ENCODE peak calls at places on chromosomes 11 and 22, in seven cellular contexts. I, M, E, G, N, R and U are unnamed samples.

GRCh38 chr11:2445107-2445947 is 519 bp downstream of the KCNQ1 start:
- DNase-seq in I (no peak), M (peak; percentile 67), E (no peak), G (peak; percentile 33), N (peak; percentile 26), R (no peak), U (no peak)

GRCh38 chr22:50434849-50435700 is 39.8 kb downstream of the SBF1 start:
- DNase-seq in I (no peak), M (no peak), E (no peak), G (no peak), N (no peak), R (no peak), U (no peak)

GRCh38 chr11:123472236-123472935 is 42.3 kb downstream of the GRAMD1B start:
- DNase-seq in I (no peak), M (no peak), E (no peak), G (no peak), N (no peak), R (no peak), U (no peak)

GRCh38 chr11:69934861-69935494 is 115.8 kb upstream of the FGF3 start:
- DNase-seq in I (no peak), M (no peak), E (no peak), G (no peak), N (no peak), R (no peak), U (no peak)

GRCh38 chr11:131811380-131811779 is 441.0 kb downstream of the NTM start:
- DNase-seq in I (peak; percentile 19), M (no peak), E (no peak), G (no peak), N (no peak), R (no peak), U (no peak)

GRCh38 chr11:93031386-93031785 is 61.9 kb downstream of the MTNR1B start:
- DNase-seq in I (no peak), M (no peak), E (no peak), G (no peak), N (no peak), R (no peak), U (no peak)

GRCh38 chr11:64225608-64226506 is at the start of the genes NUDT22 and TRPT1:
- DNase-seq in I (peak; percentile 76), M (peak; percentile 96), E (peak; percentile 85), G (peak; percentile 94), N (peak; percentile 89), R (peak; percentile 95), U (peak; percentile 96)

GRCh38 chr11:95302211-95302610 is 71.2 kb upstream of the SESN3 start:
- DNase-seq in I (no peak), M (no peak), E (no peak), G (no peak), N (no peak), R (no peak), U (no peak)

GRCh38 chr11:14892577-14892976 is 546 bp upstream of the CYP2R1 start:
- DNase-seq in I (no peak), M (no peak), E (no peak), G (no peak), N (no peak), R (no peak), U (no peak)

GRCh38 chr22:39179401-39179827 is 26.9 kb upstream of the CBX7 start:
- DNase-seq in I (no peak), M (no peak), E (no peak), G (no peak), N (peak; percentile 7), R (no peak), U (no peak)

GRCh38 chr11:125175896-125176575 is 11.5 kb downstream of the PKNOX2 start:
- DNase-seq in I (peak; percentile 23), M (no peak), E (no peak), G (no peak), N (no peak), R (no peak), U (no peak)

GRCh38 chr11:77147668-77148321 is 19.7 kb downstream of the MYO7A start:
- DNase-seq in I (no peak), M (peak; percentile 57), E (no peak), G (no peak), N (no peak), R (no peak), U (peak; percentile 62)

GRCh38 chr11:114075891-114076441 is 16.5 kb downstream of the ZBTB16 start:
- DNase-seq in I (peak; percentile 73), M (no peak), E (peak; percentile 25), G (no peak), N (peak; percentile 74), R (peak; percentile 64), U (no peak)

GRCh38 chr11:129434641-129435498 is 59.2 kb downstream of the BARX2 start:
- DNase-seq in I (no peak), M (no peak), E (no peak), G (no peak), N (no peak), R (no peak), U (no peak)

GRCh38 chr11:65421204-65422103 is 1.1 kb upstream of the NEAT1 start:
- DNase-seq in I (peak; percentile 99), M (peak; percentile 85), E (peak; percentile 96), G (peak; percentile 76), N (peak; percentile 49), R (peak; percentile 84), U (no peak)

GRCh38 chr22:26535499-26535898 is 23.2 kb upstream of the TFIP11 start:
- DNase-seq in I (no peak), M (no peak), E (no peak), G (no peak), N (no peak), R (no peak), U (no peak)

GRCh38 chr22:47784367-47784983 is 1022.0 kb downstream of the TBC1D22A start:
- DNase-seq in I (no peak), M (no peak), E (no peak), G (no peak), N (no peak), R (no peak), U (no peak)

GRCh38 chr11:18726040-18726439 is at the start of gene IGSF22:
- DNase-seq in I (peak; percentile 29), M (no peak), E (no peak), G (no peak), N (no peak), R (no peak), U (no peak)

GRCh38 chr11:128595221-128595620 is 7.9 kb upstream of the ETS1 start:
- DNase-seq in I (no peak), M (no peak), E (no peak), G (no peak), N (no peak), R (no peak), U (no peak)

GRCh38 chr22:25774575-25775026 is 32.6 kb downstream of the MYO18B start:
- DNase-seq in I (no peak), M (no peak), E (peak; percentile 8), G (no peak), N (peak; percentile 59), R (peak; percentile 63), U (peak; percentile 42)

GRCh38 chr11:19792510-19792909 is 79.9 kb downstream of the NAV2 start:
- DNase-seq in I (no peak), M (no peak), E (no peak), G (no peak), N (no peak), R (no peak), U (no peak)

GRCh38 chr11:35116762-35117588 is 22.0 kb upstream of the CD44 start:
- DNase-seq in I (peak; percentile 87), M (no peak), E (no peak), G (no peak), N (no peak), R (no peak), U (no peak)

GRCh38 chr22:27151407-27151806 is 494.0 kb downstream of the MIAT start:
- DNase-seq in I (no peak), M (no peak), E (no peak), G (no peak), N (no peak), R (no peak), U (no peak)

GRCh38 chr11:94574193-94574961 is 7.2 kb downstream of the PIWIL4 start:
- DNase-seq in I (peak; percentile 74), M (no peak), E (no peak), G (no peak), N (no peak), R (no peak), U (no peak)

GRCh38 chr11:96755752-96756151 is 365.9 kb downstream of the JRKL start:
- DNase-seq in I (no peak), M (no peak), E (no peak), G (no peak), N (no peak), R (no peak), U (no peak)

GRCh38 chr11:82756765-82757650 is 23.3 kb upstream of the FAM181B start:
- DNase-seq in I (no peak), M (no peak), E (no peak), G (no peak), N (no peak), R (no peak), U (no peak)

GRCh38 chr11:43558056-43558455 is 122.5 kb upstream of the HSD17B12 start:
- DNase-seq in I (no peak), M (no peak), E (no peak), G (no peak), N (no peak), R (no peak), U (no peak)

GRCh38 chr11:109132539-109132938 is 289.5 kb upstream of the C11orf87 start:
- DNase-seq in I (no peak), M (no peak), E (no peak), G (no peak), N (no peak), R (no peak), U (no peak)

GRCh38 chr11:117143390-117143789 is 697 bp upstream of the PAFAH1B2 start:
- DNase-seq in I (peak; percentile 35), M (peak; percentile 72), E (peak; percentile 45), G (peak; percentile 28), N (peak; percentile 56), R (peak; percentile 58), U (no peak)

GRCh38 chr22:45105281-45105700 is 58.4 kb upstream of the NUP50 start:
- DNase-seq in I (peak; percentile 97), M (no peak), E (no peak), G (no peak), N (no peak), R (no peak), U (no peak)

GRCh38 chr11:94405062-94405461 is 3.8 kb upstream of the GPR83 start:
- DNase-seq in I (no peak), M (no peak), E (no peak), G (no peak), N (no peak), R (no peak), U (no peak)

GRCh38 chr22:43222281-43222680 is 35.3 kb upstream of the TTLL12 start:
- DNase-seq in I (no peak), M (no peak), E (no peak), G (no peak), N (no peak), R (no peak), U (no peak)